ENCODE peak calls at places on chromosomes 5 and 9, in ten cellular contexts. Z, E, Y, D, T, A, G, L, U and N are unnamed samples. For H3K9me3, the result is how much of the 10 kb centered on the place peaks cover.

GRCh38 chr5:81782811-81783210 is 31.9 kb upstream of the SSBP2 start:
- DNase-seq in Z (no peak), E (no peak), Y (no peak), D (no peak), T (peak), A (no peak), G (no peak), L (no peak), U (no peak), N (no peak)

GRCh38 chr9:133584559-133585476 is 24.4 kb downstream of the FAM163B start:
- DNase-seq in Z (no peak), E (no peak), Y (no peak), D (no peak), T (peak), A (no peak), G (no peak), L (no peak), U (no peak), N (peak)

GRCh38 chr5:98096155-98096554 is 677.3 kb upstream of the RGMB start:
- DNase-seq in Z (no peak), E (no peak), Y (no peak), D (no peak), T (peak), A (no peak), G (peak), L (peak), U (no peak), N (no peak)

GRCh38 chr9:104923289-104923688 is 4.7 kb downstream of the ABCA1 start:
- DNase-seq in Z (no peak), E (no peak), Y (no peak), D (no peak), T (peak), A (no peak), G (peak), L (no peak), U (no peak), N (no peak)

GRCh38 chr9:134410078-134410834 is 84.0 kb downstream of the RXRA start:
- DNase-seq in Z (no peak), E (no peak), Y (no peak), D (no peak), T (no peak), A (no peak), G (no peak), L (no peak), U (no peak), N (no peak)

GRCh38 chr9:131986576-131986975 is 93.1 kb downstream of the MED27 start:
- DNase-seq in Z (no peak), E (no peak), Y (no peak), D (no peak), T (no peak), A (no peak), G (no peak), L (no peak), U (no peak), N (no peak)

GRCh38 chr9:91421022-91421765 is 2.4 kb downstream of the NFIL3 start:
- DNase-seq in Z (no peak), E (peak), Y (no peak), D (no peak), T (peak), A (peak), G (no peak), L (no peak), U (no peak), N (peak)

GRCh38 chr5:135038202-135038828 is 4.3 kb upstream of the PITX1 start:
- DNase-seq in Z (no peak), E (no peak), Y (no peak), D (no peak), T (no peak), A (no peak), G (no peak), L (no peak), U (no peak), N (peak)

GRCh38 chr9:93094294-93095204 is 1.5 kb upstream of the CARD19 start:
- DNase-seq in Z (peak), E (peak), Y (no peak), D (peak), T (no peak), A (peak), G (no peak), L (no peak), U (peak), N (peak)

GRCh38 chr9:136518623-136519022 is 27.2 kb downstream of the NOTCH1 start:
- DNase-seq in Z (no peak), E (no peak), Y (no peak), D (no peak), T (no peak), A (no peak), G (no peak), L (no peak), U (no peak), N (no peak)

GRCh38 chr9:36064448-36065037 is 27.8 kb downstream of the RECK start:
- DNase-seq in Z (no peak), E (no peak), Y (no peak), D (no peak), T (peak), A (peak), G (no peak), L (peak), U (no peak), N (no peak)

GRCh38 chr5:158886957-158887356 is 212.8 kb downstream of the EBF1 start:
- DNase-seq in Z (no peak), E (no peak), Y (no peak), D (no peak), T (no peak), A (no peak), G (no peak), L (no peak), U (no peak), N (no peak)

GRCh38 chr5:91219141-91219802 is 163.8 kb downstream of the ARRDC3 start:
- DNase-seq in Z (peak), E (no peak), Y (no peak), D (no peak), T (peak), A (no peak), G (peak), L (peak), U (no peak), N (no peak)

GRCh38 chr9:82490019-82490499 is 501.5 kb downstream of the SPATA31D1 start:
- DNase-seq in Z (no peak), E (no peak), Y (no peak), D (no peak), T (peak), A (no peak), G (peak), L (peak), U (no peak), N (no peak)

GRCh38 chr5:177476531-177477233 is 3.2 kb upstream of the DBN1 start:
- DNase-seq in Z (peak), E (no peak), Y (no peak), D (peak), T (peak), A (no peak), G (no peak), L (no peak), U (no peak), N (peak)

GRCh38 chr9:134408389-134408788 is 82.1 kb downstream of the RXRA start:
- DNase-seq in Z (no peak), E (no peak), Y (no peak), D (no peak), T (no peak), A (no peak), G (no peak), L (no peak), U (no peak), N (peak)

GRCh38 chr9:95023217-95024003 is 294.1 kb downstream of the FANCC start:
- DNase-seq in Z (no peak), E (peak), Y (no peak), D (no peak), T (peak), A (no peak), G (no peak), L (peak), U (no peak), N (peak)

GRCh38 chr5:66170196-66170919 is 26.3 kb downstream of the SREK1 start:
- DNase-seq in Z (no peak), E (no peak), Y (no peak), D (no peak), T (no peak), A (no peak), G (no peak), L (no peak), U (no peak), N (no peak)

GRCh38 chr5:135327429-135328127 is 71.5 kb downstream of the MACROH2A1 start:
- DNase-seq in Z (no peak), E (no peak), Y (no peak), D (no peak), T (no peak), A (no peak), G (no peak), L (no peak), U (no peak), N (no peak)

GRCh38 chr9:130112244-130113151 is 58.8 kb downstream of the GPR107 start:
- DNase-seq in Z (no peak), E (no peak), Y (no peak), D (no peak), T (no peak), A (no peak), G (no peak), L (no peak), U (no peak), N (no peak)

GRCh38 chr5:154860123-154860522 is 1.7 kb downstream of the CNOT8 start:
- DNase-seq in Z (peak), E (no peak), Y (no peak), D (no peak), T (peak), A (no peak), G (no peak), L (peak), U (peak), N (no peak)

DNA sequence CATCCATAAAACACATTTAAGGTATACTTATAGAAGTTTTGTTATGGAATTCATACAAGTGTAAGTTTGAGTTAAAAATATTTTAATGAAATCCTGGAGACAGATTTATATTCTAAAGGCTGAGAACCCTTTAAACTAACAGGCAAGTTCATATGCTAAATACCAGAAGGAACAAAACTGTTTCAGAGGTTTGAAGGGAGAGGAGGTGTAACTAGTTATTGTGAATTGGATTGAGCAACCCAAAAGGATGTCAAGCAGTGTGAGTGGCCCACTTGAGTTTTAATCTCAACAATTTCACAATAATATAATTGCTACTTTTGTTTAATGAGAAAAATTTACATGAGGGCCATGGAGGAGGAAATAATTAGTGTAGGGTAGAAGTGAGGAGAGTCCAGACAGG is 348.5 kb upstream of the ACTBL2 start:
- DNase-seq in Z (no peak), E (no peak), Y (no peak), D (no peak), T (no peak), A (no peak), G (no peak), L (no peak), U (no peak), N (no peak)
- H3K9me3 ChIP-seq in Z (under half), E (under half), Y (under half), D (under half), T (under half), A (under half), G (under half), L (under half), U (under half), N (under half)

GRCh38 chr9:69671291-69671903 is 774 bp downstream of the APBA1 start:
- DNase-seq in Z (peak), E (no peak), Y (no peak), D (no peak), T (no peak), A (no peak), G (no peak), L (no peak), U (no peak), N (peak)
- H3K4me3 ChIP-seq in Z (peak), E (peak), Y (peak), D (no peak), T (peak), A (no peak), G (peak), L (peak), U (peak), N (peak)

GRCh38 chr9:68802525-68803015 is 97.5 kb downstream of the PIP5K1B start:
- DNase-seq in Z (no peak), E (no peak), Y (no peak), D (no peak), T (no peak), A (peak), G (no peak), L (no peak), U (peak), N (no peak)

GRCh38 chr9:68800836-68801235 is 95.8 kb downstream of the PIP5K1B start:
- DNase-seq in Z (no peak), E (no peak), Y (no peak), D (no peak), T (no peak), A (no peak), G (no peak), L (no peak), U (no peak), N (no peak)

GRCh38 chr9:68805890-68806517 is 101.0 kb downstream of the PIP5K1B start:
- DNase-seq in Z (no peak), E (no peak), Y (no peak), D (no peak), T (no peak), A (no peak), G (no peak), L (no peak), U (no peak), N (no peak)

GRCh38 chr9:68808481-68808880 is 103.4 kb downstream of the PIP5K1B start:
- DNase-seq in Z (no peak), E (no peak), Y (no peak), D (no peak), T (no peak), A (no peak), G (no peak), L (no peak), U (no peak), N (no peak)

GRCh38 chr9:68804911-68805889 is 100.2 kb downstream of the PIP5K1B start:
- DNase-seq in Z (no peak), E (no peak), Y (no peak), D (no peak), T (no peak), A (no peak), G (no peak), L (no peak), U (no peak), N (no peak)
- H3K27ac ChIP-seq in Z (peak), E (no peak), Y (no peak), D (no peak), T (peak), A (no peak), G (no peak), L (no peak), U (no peak), N (peak)

DNA sequence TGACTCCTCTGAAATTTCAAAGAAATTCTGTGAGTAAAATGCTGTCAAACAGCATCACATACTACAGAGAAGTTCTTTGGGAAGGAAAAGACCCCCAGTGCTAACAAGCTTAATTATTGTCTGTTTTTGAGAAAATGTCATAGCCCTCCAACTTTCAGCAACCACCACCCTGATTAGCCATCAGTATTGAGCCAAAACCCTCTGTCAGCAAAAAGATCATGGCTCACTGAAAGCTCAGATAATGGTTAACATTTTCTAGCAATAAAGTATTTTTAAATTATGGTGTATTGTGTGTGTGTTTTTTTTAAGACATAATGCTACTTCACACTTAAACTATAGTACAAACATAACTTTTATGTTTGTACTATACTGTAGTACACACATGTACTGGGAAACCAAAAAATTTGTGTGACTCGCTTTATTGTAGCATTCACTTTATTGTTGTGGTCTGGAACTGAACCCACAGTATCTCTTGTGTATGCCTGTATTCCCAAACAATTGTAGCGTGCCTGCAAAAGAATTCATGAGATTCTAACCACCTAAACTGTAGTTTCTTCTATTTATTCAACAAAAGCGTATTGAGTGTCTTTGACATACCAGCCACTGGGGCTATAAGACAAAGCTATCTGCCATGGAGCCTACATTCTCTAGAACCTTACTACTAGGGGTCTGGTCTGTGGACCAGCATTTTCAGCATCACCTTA is 31.6 kb downstream of the TLE4 start:
- DNase-seq in Z (no peak), E (no peak), Y (no peak), D (no peak), T (no peak), A (no peak), G (no peak), L (no peak), U (no peak), N (no peak)
- H3K9me3 ChIP-seq in Z (under half), E (under half), Y (under half), D (under half), T (under half), A (under half), G (under half), L (under half), U (under half), N (under half)

GRCh38 chr5:142287096-142287972 is 37.5 kb downstream of the SPRY4 start:
- DNase-seq in Z (no peak), E (no peak), Y (no peak), D (peak), T (no peak), A (no peak), G (no peak), L (no peak), U (no peak), N (no peak)

GRCh38 chr5:142286111-142286510 is 38.7 kb downstream of the SPRY4 start:
- DNase-seq in Z (no peak), E (no peak), Y (no peak), D (peak), T (no peak), A (no peak), G (no peak), L (no peak), U (no peak), N (no peak)

GRCh38 chr5:142290574-142291299 is 34.1 kb downstream of the SPRY4 start:
- DNase-seq in Z (no peak), E (no peak), Y (no peak), D (peak), T (no peak), A (no peak), G (no peak), L (peak), U (no peak), N (peak)

GRCh38 chr5:142289708-142290573 is 34.9 kb downstream of the SPRY4 start:
- DNase-seq in Z (no peak), E (no peak), Y (no peak), D (peak), T (no peak), A (no peak), G (no peak), L (no peak), U (no peak), N (no peak)

DNA sequence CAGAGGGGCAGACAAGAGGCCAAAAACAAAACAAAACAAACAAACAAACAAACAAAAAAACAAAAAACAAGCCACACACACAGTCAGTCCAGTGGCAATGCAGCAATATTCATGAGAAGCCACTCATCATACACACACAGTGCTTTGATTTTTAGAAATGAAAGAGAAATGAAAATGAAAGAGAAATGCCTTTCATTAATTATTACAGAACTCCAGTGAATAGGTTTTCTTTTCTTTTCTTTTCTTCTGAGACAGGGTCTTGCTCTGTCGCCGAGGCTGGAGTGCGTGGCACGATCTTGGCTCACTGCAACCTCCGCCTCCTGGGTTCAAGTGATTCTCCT is 36.9 kb downstream of the SPRY4 start:
- DNase-seq in Z (no peak), E (no peak), Y (no peak), D (no peak), T (no peak), A (no peak), G (no peak), L (no peak), U (no peak), N (no peak)
- H3K4me3 ChIP-seq in Z (no peak), E (no peak), Y (no peak), D (no peak), T (no peak), A (no peak), G (no peak), L (no peak), U (no peak), N (no peak)

GRCh38 chr9:128637656-128638055 is 19.0 kb downstream of the DYNC2I2 start:
- DNase-seq in Z (no peak), E (no peak), Y (no peak), D (no peak), T (peak), A (no peak), G (peak), L (no peak), U (no peak), N (no peak)
- H3K27ac ChIP-seq in Z (peak), E (no peak), Y (no peak), D (no peak), T (no peak), A (no peak), G (peak), L (no peak), U (no peak), N (no peak)